ENCODE peak calls at places on chromosomes 12 and 14, in five cellular contexts. E, C, R, U and L are unnamed samples.

GRCh38 chr14:38079268-38079667 is 128.4 kb upstream of the SSTR1 start:
- DNase-seq in C (no peak), U (peak; percentile 36), E (no peak), R (no peak), L (no peak)

GRCh38 chr14:67265131-67265530 is 23.9 kb downstream of the PALS1 start:
- DNase-seq in U (no peak), E (no peak), C (no peak), R (no peak), L (no peak)

GRCh38 chr14:49484180-49484579 is 102.0 kb downstream of the RPS29 start:
- DNase-seq in E (no peak), U (no peak), R (no peak), C (no peak), L (no peak)

GRCh38 chr12:71704920-71705319 is 19.0 kb downstream of the TMEM19 start:
- DNase-seq in R (no peak), U (no peak), C (no peak), E (no peak), L (no peak)

GRCh38 chr14:82345149-82345548 is 811.5 kb upstream of the SEL1L start:
- DNase-seq in C (no peak), R (no peak), E (no peak), U (no peak), L (no peak)

GRCh38 chr14:54845616-54846015 is 57.0 kb downstream of the GCH1 start:
- DNase-seq in U (no peak), C (no peak), R (no peak), E (no peak), L (no peak)

GRCh38 chr14:70754989-70755388 is 54.3 kb downstream of the MAP3K9 start:
- DNase-seq in U (peak; percentile 82), C (peak; percentile 57), E (no peak), R (peak; percentile 84), L (no peak)

GRCh38 chr12:90987101-90987500 is 17.7 kb downstream of the EPYC start:
- DNase-seq in E (no peak), R (no peak), C (no peak), U (no peak), L (no peak)

GRCh38 chr14:22319526-22320352 is 269.3 kb downstream of the DAD1 start:
- DNase-seq in R (peak; percentile 72), U (peak; percentile 73), E (peak; percentile 60), C (peak; percentile 69), L (peak; percentile 72)

GRCh38 chr12:29807125-29807524 is 23.4 kb upstream of the TMTC1 start:
- DNase-seq in R (no peak), U (no peak), C (no peak), E (no peak), L (no peak)

GRCh38 chr12:97940105-97940504 is 477.5 kb downstream of the RMST start:
- DNase-seq in C (no peak), R (no peak), E (no peak), U (no peak), L (no peak)

GRCh38 chr12:84986586-84986985 is 49.5 kb downstream of the TSPAN19 start:
- DNase-seq in U (no peak), R (no peak), E (no peak), C (no peak), L (no peak)

GRCh38 chr14:36450550-36450949 is 69.5 kb downstream of the NKX2-1 start:
- DNase-seq in C (no peak), E (no peak), R (no peak), U (peak; percentile 25), L (no peak)

GRCh38 chr14:101839236-101839635 is 77.7 kb downstream of the PPP2R5C start:
- DNase-seq in U (no peak), R (no peak), C (no peak), E (no peak), L (no peak)

GRCh38 chr14:65813760-65814387 is 401.3 kb downstream of the FUT8 start:
- DNase-seq in R (no peak), U (no peak), C (no peak), E (no peak), L (no peak)

GRCh38 chr14:70534904-70535303 is at the start of gene ADAM20:
- DNase-seq in E (no peak), U (no peak), R (no peak), C (no peak), L (no peak)

GRCh38 chr14:22070119-22070982 is 396.7 kb upstream of the OR4E1 start:
- DNase-seq in R (peak; percentile 37), E (no peak), U (no peak), C (no peak), L (no peak)

GRCh38 chr12:126114420-126114819 is 1049.2 kb downstream of the AACS start:
- DNase-seq in R (no peak), E (no peak), U (no peak), C (no peak), L (no peak)

GRCh38 chr12:2262449-2262848 is 209.7 kb downstream of the CACNA1C start:
- DNase-seq in R (no peak), E (no peak), C (no peak), U (no peak), L (no peak)

GRCh38 chr12:119153477-119154434 is 25.0 kb upstream of the HSPB8 start:
- DNase-seq in E (peak; percentile 60), R (peak; percentile 75), U (peak; percentile 47), C (peak; percentile 72), L (peak; percentile 76)

GRCh38 chr12:132423251-132424117 is 66.5 kb upstream of the FBRSL1 start:
- DNase-seq in C (no peak), U (peak; percentile 57), E (no peak), R (no peak), L (no peak)

GRCh38 chr12:66962316-66962715 is 283.4 kb upstream of the GRIP1 start:
- DNase-seq in C (no peak), U (no peak), R (no peak), E (no peak), L (no peak)

GRCh38 chr12:117063162-117063911 is 35.9 kb downstream of the TESC start:
- DNase-seq in E (no peak), C (no peak), U (no peak), R (peak; percentile 48), L (no peak)

GRCh38 chr12:92571844-92572543 is 130.8 kb upstream of the PLEKHG7 start:
- DNase-seq in R (no peak), U (no peak), C (no peak), E (no peak), L (no peak)

GRCh38 chr14:78153069-78153351 is 17.2 kb upstream of the NRXN3 start:
- DNase-seq in R (no peak), U (peak; percentile 39), C (no peak), E (no peak), L (no peak)

GRCh38 chr14:68814376-68815287 is 21.8 kb upstream of the ZFP36L1 start:
- DNase-seq in U (peak; percentile 78), C (no peak), E (peak; percentile 61), R (no peak), L (peak; percentile 79)

GRCh38 chr12:106097011-106097410 is 41.7 kb downstream of the NUAK1 start:
- DNase-seq in R (no peak), U (no peak), E (no peak), C (no peak), L (no peak)

GRCh38 chr12:106094304-106094703 is 44.5 kb downstream of the NUAK1 start:
- DNase-seq in R (no peak), C (no peak), E (no peak), U (peak; percentile 61), L (no peak)

GRCh38 chr12:106096376-106096775 is 42.4 kb downstream of the NUAK1 start:
- DNase-seq in U (peak; percentile 72), C (peak; percentile 28), R (no peak), E (no peak), L (peak; percentile 82)

GRCh38 chr12:106101798-106102197 is 37.0 kb downstream of the NUAK1 start:
- DNase-seq in R (no peak), C (no peak), E (no peak), U (no peak), L (no peak)

GRCh38 chr12:106098691-106099200 is 40.0 kb downstream of the NUAK1 start:
- DNase-seq in R (no peak), U (no peak), C (no peak), E (no peak), L (no peak)
- H3K4me1 ChIP-seq in R (no peaks in the 10 kb centered on the region), U (peaks cover 63% of the 10 kb centered on the region), C (peaks cover 14% of the 10 kb centered on the region), E (peaks cover 11% of the 10 kb centered on the region), L (peaks cover 3% of the 10 kb centered on the region)

GRCh38 chr12:108823804-108824203 is 33.6 kb downstream of the SSH1 start:
- DNase-seq in E (no peak), U (no peak), R (no peak), C (no peak), L (no peak)
- TF ChIP-seq EP300 in E (no peak), U (no peak), R (no peak), C (no peak), L (no peak)

GRCh38 chr12:6207254-6207942 is 7.2 kb downstream of the CD9 start:
- DNase-seq in R (no peak), U (no peak), E (no peak), C (no peak), L (no peak)

GRCh38 chr12:6204533-6205143 is 4.4 kb downstream of the CD9 start:
- DNase-seq in C (no peak), E (no peak), U (no peak), R (no peak), L (no peak)

GRCh38 chr12:6205761-6206160 is 5.6 kb downstream of the CD9 start:
- DNase-seq in C (no peak), U (no peak), R (no peak), E (no peak), L (no peak)

GRCh38 chr12:6206327-6206726 is 6.1 kb downstream of the CD9 start:
- DNase-seq in R (no peak), C (no peak), U (no peak), E (no peak), L (no peak)

GRCh38 chr12:6205144-6205539 is 4.9 kb downstream of the CD9 start:
- DNase-seq in U (no peak), R (no peak), C (no peak), E (peak; percentile 67), L (peak; percentile 93)
- TF ChIP-seq POLR2A in U (no peak), R (no peak), C (no peak), E (no peak), L (no peak)

GRCh38 chr14:92880851-92881250 is 42.1 kb upstream of the CHGA start:
- DNase-seq in E (no peak), U (peak; percentile 37), C (no peak), R (no peak), L (no peak)
- H3K4me1 ChIP-seq in E (peaks cover 6% of the 10 kb centered on the region), U (no peaks in the 10 kb centered on the region), C (peaks cover 25% of the 10 kb centered on the region), R (peaks cover 2% of the 10 kb centered on the region), L (peaks cover 9% of the 10 kb centered on the region)

GRCh38 chr12:47249719-47250506 is 170.2 kb upstream of the AMIGO2 start:
- DNase-seq in E (no peak), R (no peak), C (no peak), U (peak; percentile 49), L (no peak)
- TF ChIP-seq EP300 in E (no peak), R (no peak), C (no peak), U (no peak), L (no peak)